ENCODE peak calls at places on chromosomes 11 and 22, in five cellular contexts. G is PC-9; N is MV-4-11; A is H9; S is CD8-positive, alpha-beta T cell. P is an unnamed sample.
A peak's percentile ranks its signal among the peaks of the same experiment; 100 is the strongest.

GRCh38 chr11:108135845-108136599 is 14.7 kb downstream of the ACAT1 start:
- DNase-seq in N (no peak), S (no peak), G (peak; percentile 33), A (no peak), P (no peak)

GRCh38 chr11:60504219-60504618 is 11.0 kb upstream of the MS4A13 start:
- DNase-seq in A (no peak), N (peak; percentile 73), G (no peak), S (no peak), P (no peak)

GRCh38 chr11:38648597-38648996 is 2050.6 kb upstream of the RAG2 start:
- DNase-seq in N (no peak), G (no peak), S (no peak), A (no peak), P (no peak)

GRCh38 chr11:71482216-71482615 is 29.2 kb downstream of the NADSYN1 start:
- DNase-seq in S (no peak), A (no peak), N (no peak), G (no peak), P (no peak)

GRCh38 chr11:111960916-111961315 is 23.8 kb downstream of the DIXDC1 start:
- DNase-seq in S (no peak), N (no peak), G (peak; percentile 87), A (peak; percentile 84), P (no peak)

GRCh38 chr22:16783930-16784354 is 41.3 kb downstream of the XKR3 start:
- DNase-seq in N (no peak), S (no peak), A (peak; percentile 41), G (no peak), P (no peak)

GRCh38 chr11:12625438-12626071 is 48.7 kb upstream of the TEAD1 start:
- DNase-seq in S (no peak), A (no peak), N (peak; percentile 30), G (no peak), P (no peak)

GRCh38 chr11:4560462-4560861 is 15.5 kb downstream of the OR52M1 start:
- DNase-seq in N (no peak), A (no peak), S (no peak), G (peak; percentile 70), P (no peak)

GRCh38 chr22:38221908-38222796 is 20.4 kb downstream of the MAFF start:
- DNase-seq in N (no peak), G (no peak), A (peak; percentile 53), S (no peak), P (no peak)

GRCh38 chr11:109306322-109306721 is 115.7 kb upstream of the C11orf87 start:
- DNase-seq in A (no peak), S (no peak), N (no peak), G (no peak), P (no peak)

GRCh38 chr11:117076941-117077659 is 21.1 kb downstream of the SIK3 start:
- DNase-seq in S (no peak), G (peak; percentile 49), N (no peak), A (no peak), P (no peak)

GRCh38 chr11:130023204-130023603 is 20.6 kb upstream of the PRDM10 start:
- DNase-seq in S (no peak), A (no peak), N (no peak), G (peak; percentile 86), P (no peak)

GRCh38 chr11:33377100-33377851 is 120.1 kb downstream of the HIPK3 start:
- DNase-seq in G (no peak), N (no peak), S (no peak), A (no peak), P (no peak)

GRCh38 chr22:50270302-50271010 is at the start of gene MAPK11:
- DNase-seq in N (peak; percentile 27), G (peak; percentile 73), A (peak; percentile 84), S (peak; percentile 59), P (no peak)

GRCh38 chr11:117045196-117045595 is 53.0 kb downstream of the SIK3 start:
- DNase-seq in N (no peak), A (no peak), S (no peak), G (no peak), P (no peak)

GRCh38 chr22:36741204-36741793 is 34.6 kb downstream of the IFT27 start:
- DNase-seq in N (peak; percentile 35), A (peak; percentile 54), G (no peak), S (no peak), P (peak; percentile 52)

GRCh38 chr22:29625090-29625825 is 21.8 kb downstream of the NF2 start:
- DNase-seq in G (peak; percentile 75), N (peak; percentile 53), A (no peak), S (peak; percentile 11), P (no peak)

GRCh38 chr11:7512525-7513209 is 1.1 kb upstream of the PPFIBP2 start:
- DNase-seq in A (no peak), S (peak; percentile 5), G (no peak), N (peak; percentile 94), P (no peak)

GRCh38 chr11:129237456-129237855 is 45.3 kb upstream of the ARHGAP32 start:
- DNase-seq in N (no peak), G (no peak), A (no peak), S (no peak), P (no peak)